ENCODE peak calls at places on chromosomes 6 and 20, in ten cellular contexts. One of them, this sample, is unnamed.

GRCh38 chr6:97669191-97669651 is 386.2 kb upstream of the MMS22L start:
- DNase-seq in suprapubic skin: no peak
- DNase-seq in Calu3: no peak
- DNase-seq in foreskin fibroblast: peak; percentile 9
- DNase-seq in RWPE1: no peak
- DNase-seq in ovary: no peak
- DNase-seq in Peyer's patch: no peak
- DNase-seq in AG04450: no peak
- DNase-seq in neural crest cell: peak; percentile 25
- DNase-seq in fibroblast of lung: peak; percentile 49
- DNase-seq in this sample: peak; percentile 16

GRCh38 chr20:50431066-50431450 is 79.1 kb upstream of the PTPN1 start:
- DNase-seq in ovary: no peak
- DNase-seq in suprapubic skin: no peak
- DNase-seq in Peyer's patch: no peak
- DNase-seq in RWPE1: peak; percentile 65
- DNase-seq in foreskin fibroblast: no peak
- DNase-seq in AG04450: no peak
- DNase-seq in neural crest cell: no peak
- DNase-seq in fibroblast of lung: no peak
- DNase-seq in Calu3: no peak
- DNase-seq in this sample: no peak

GRCh38 chr20:35866446-35867202 is 87.7 kb downstream of the SCAND1 start:
- DNase-seq in fibroblast of lung: peak; percentile 88
- DNase-seq in ovary: no peak
- DNase-seq in neural crest cell: no peak
- DNase-seq in foreskin fibroblast: no peak
- DNase-seq in Peyer's patch: no peak
- DNase-seq in AG04450: no peak
- DNase-seq in RWPE1: no peak
- DNase-seq in suprapubic skin: no peak
- DNase-seq in Calu3: no peak
- DNase-seq in this sample: peak; percentile 48

GRCh38 chr20:63525968-63526367 is 5.4 kb downstream of the PPDPF start:
- DNase-seq in Calu3: no peak
- DNase-seq in fibroblast of lung: no peak
- DNase-seq in RWPE1: no peak
- DNase-seq in suprapubic skin: no peak
- DNase-seq in neural crest cell: no peak
- DNase-seq in foreskin fibroblast: no peak
- DNase-seq in ovary: no peak
- DNase-seq in Peyer's patch: peak; percentile 50
- DNase-seq in AG04450: no peak
- DNase-seq in this sample: no peak

GRCh38 chr6:111564482-111564945 is 41.2 kb downstream of the TRAF3IP2 start:
- DNase-seq in Calu3: no peak
- DNase-seq in Peyer's patch: no peak
- DNase-seq in RWPE1: no peak
- DNase-seq in AG04450: no peak
- DNase-seq in foreskin fibroblast: peak; percentile 67
- DNase-seq in suprapubic skin: no peak
- DNase-seq in fibroblast of lung: peak; percentile 74
- DNase-seq in ovary: no peak
- DNase-seq in neural crest cell: no peak
- DNase-seq in this sample: no peak

GRCh38 chr6:7135755-7136154 is 28.0 kb downstream of the RREB1 start:
- DNase-seq in foreskin fibroblast: no peak
- DNase-seq in RWPE1: no peak
- DNase-seq in neural crest cell: no peak
- DNase-seq in fibroblast of lung: no peak
- DNase-seq in Peyer's patch: no peak
- DNase-seq in suprapubic skin: no peak
- DNase-seq in Calu3: no peak
- DNase-seq in ovary: no peak
- DNase-seq in AG04450: no peak
- DNase-seq in this sample: no peak

GRCh38 chr20:48958743-48959142 is 37.2 kb downstream of the ARFGEF2 start:
- DNase-seq in Calu3: no peak
- DNase-seq in fibroblast of lung: no peak
- DNase-seq in foreskin fibroblast: no peak
- DNase-seq in AG04450: no peak
- DNase-seq in Peyer's patch: no peak
- DNase-seq in RWPE1: no peak
- DNase-seq in suprapubic skin: no peak
- DNase-seq in neural crest cell: no peak
- DNase-seq in ovary: no peak
- DNase-seq in this sample: no peak

GRCh38 chr20:34083137-34083536 is 28.9 kb downstream of the EIF2S2 start:
- DNase-seq in neural crest cell: no peak
- DNase-seq in Peyer's patch: no peak
- DNase-seq in RWPE1: peak; percentile 96
- DNase-seq in foreskin fibroblast: peak; percentile 66
- DNase-seq in suprapubic skin: peak; percentile 72
- DNase-seq in AG04450: peak; percentile 61
- DNase-seq in fibroblast of lung: peak; percentile 99
- DNase-seq in ovary: peak; percentile 50
- DNase-seq in Calu3: peak; percentile 85
- DNase-seq in this sample: peak; percentile 94

GRCh38 chr6:20438462-20439070 is 36.9 kb downstream of the E2F3 start:
- DNase-seq in suprapubic skin: no peak
- DNase-seq in Calu3: no peak
- DNase-seq in Peyer's patch: no peak
- DNase-seq in fibroblast of lung: no peak
- DNase-seq in ovary: no peak
- DNase-seq in AG04450: no peak
- DNase-seq in RWPE1: no peak
- DNase-seq in neural crest cell: no peak
- DNase-seq in foreskin fibroblast: no peak
- DNase-seq in this sample: no peak

GRCh38 chr20:59013959-59014608 is 5.1 kb upstream of the TUBB1 start:
- DNase-seq in RWPE1: no peak
- DNase-seq in Calu3: no peak
- DNase-seq in AG04450: peak; percentile 24
- DNase-seq in fibroblast of lung: peak; percentile 78
- DNase-seq in suprapubic skin: no peak
- DNase-seq in Peyer's patch: no peak
- DNase-seq in foreskin fibroblast: peak; percentile 54
- DNase-seq in neural crest cell: no peak
- DNase-seq in ovary: no peak
- DNase-seq in this sample: no peak

GRCh38 chr20:50215917-50216316 is 25.3 kb downstream of the CEBPB start:
- DNase-seq in fibroblast of lung: no peak
- DNase-seq in neural crest cell: no peak
- DNase-seq in RWPE1: no peak
- DNase-seq in Peyer's patch: no peak
- DNase-seq in Calu3: peak; percentile 57
- DNase-seq in suprapubic skin: no peak
- DNase-seq in ovary: no peak
- DNase-seq in AG04450: no peak
- DNase-seq in foreskin fibroblast: no peak
- DNase-seq in this sample: no peak

GRCh38 chr6:159919800-159920199 is 29.0 kb downstream of the MAS1 start:
- DNase-seq in foreskin fibroblast: no peak
- DNase-seq in Peyer's patch: no peak
- DNase-seq in neural crest cell: no peak
- DNase-seq in suprapubic skin: no peak
- DNase-seq in AG04450: no peak
- DNase-seq in fibroblast of lung: no peak
- DNase-seq in Calu3: no peak
- DNase-seq in ovary: no peak
- DNase-seq in RWPE1: no peak
- DNase-seq in this sample: no peak

GRCh38 chr6:159916237-159916636 is 25.4 kb downstream of the MAS1 start:
- DNase-seq in RWPE1: no peak
- DNase-seq in AG04450: no peak
- DNase-seq in ovary: no peak
- DNase-seq in fibroblast of lung: no peak
- DNase-seq in Calu3: no peak
- DNase-seq in foreskin fibroblast: no peak
- DNase-seq in neural crest cell: no peak
- DNase-seq in suprapubic skin: no peak
- DNase-seq in Peyer's patch: no peak
- DNase-seq in this sample: no peak

GRCh38 chr6:159916752-159917151 is 26.0 kb downstream of the MAS1 start:
- DNase-seq in suprapubic skin: no peak
- DNase-seq in fibroblast of lung: no peak
- DNase-seq in foreskin fibroblast: no peak
- DNase-seq in ovary: no peak
- DNase-seq in RWPE1: no peak
- DNase-seq in Calu3: no peak
- DNase-seq in neural crest cell: no peak
- DNase-seq in AG04450: no peak
- DNase-seq in Peyer's patch: no peak
- DNase-seq in this sample: no peak

GRCh38 chr6:159915397-159915796 is 24.6 kb downstream of the MAS1 start:
- DNase-seq in neural crest cell: no peak
- DNase-seq in Peyer's patch: no peak
- DNase-seq in fibroblast of lung: no peak
- DNase-seq in foreskin fibroblast: no peak
- DNase-seq in Calu3: no peak
- DNase-seq in AG04450: no peak
- DNase-seq in suprapubic skin: no peak
- DNase-seq in RWPE1: peak; percentile 57
- DNase-seq in ovary: no peak
- DNase-seq in this sample: no peak

GRCh38 chr6:159919011-159919511 is 28.3 kb downstream of the MAS1 start:
- DNase-seq in AG04450: no peak
- DNase-seq in RWPE1: no peak
- DNase-seq in suprapubic skin: no peak
- DNase-seq in fibroblast of lung: peak; percentile 44
- DNase-seq in foreskin fibroblast: no peak
- DNase-seq in neural crest cell: no peak
- DNase-seq in ovary: no peak
- DNase-seq in Peyer's patch: no peak
- DNase-seq in Calu3: no peak
- DNase-seq in this sample: no peak
- TF ChIP-seq CTCF in AG04450: no peak
- TF ChIP-seq CTCF in RWPE1: no peak
- TF ChIP-seq CTCF in suprapubic skin: no peak
- TF ChIP-seq CTCF in fibroblast of lung: no peak
- TF ChIP-seq CTCF in foreskin fibroblast: no peak
- TF ChIP-seq CTCF in neural crest cell: no peak
- TF ChIP-seq CTCF in ovary: no peak
- TF ChIP-seq CTCF in Peyer's patch: no peak
- TF ChIP-seq CTCF in Calu3: no peak
- TF ChIP-seq CTCF in this sample: no peak

DNA sequence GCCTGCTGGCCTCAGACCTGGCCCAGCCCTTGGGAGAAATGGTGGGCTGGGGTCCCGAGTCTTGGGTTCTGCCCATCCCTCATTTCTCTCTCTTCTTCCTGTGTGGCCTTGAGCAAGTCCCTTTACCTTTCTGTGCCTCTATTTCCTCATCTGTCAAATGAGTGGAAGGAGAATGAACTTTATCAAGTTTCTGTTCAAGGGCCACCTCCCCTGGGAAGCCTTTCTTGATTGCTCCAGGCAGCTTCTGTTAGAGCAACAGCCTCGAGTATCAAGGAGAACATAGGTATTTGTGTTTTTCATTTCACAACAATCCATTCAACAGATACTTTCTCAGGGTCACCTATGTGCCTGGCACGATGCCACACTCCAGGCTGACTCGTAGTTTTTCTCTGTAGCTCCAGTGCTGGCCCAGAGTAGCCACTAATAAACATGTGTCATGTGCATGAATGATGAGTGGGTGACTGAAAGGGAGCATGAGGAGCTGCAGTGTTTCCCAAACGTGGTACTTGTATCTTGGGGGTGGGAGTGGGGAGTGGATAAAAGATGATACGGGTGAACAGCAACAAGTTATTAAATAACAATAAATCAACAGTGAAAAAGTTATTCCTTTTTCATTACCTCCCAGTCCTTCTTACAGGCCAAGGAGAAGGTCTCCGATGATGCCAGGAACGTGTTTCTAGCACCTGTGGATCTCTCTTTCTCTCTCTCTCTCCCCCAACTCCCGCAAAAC is 17.2 kb downstream of the SRXN1 start:
- DNase-seq in ovary: no peak
- DNase-seq in fibroblast of lung: no peak
- DNase-seq in suprapubic skin: no peak
- DNase-seq in neural crest cell: no peak
- DNase-seq in Calu3: peak; percentile 20
- DNase-seq in AG04450: no peak
- DNase-seq in Peyer's patch: no peak
- DNase-seq in foreskin fibroblast: no peak
- DNase-seq in RWPE1: no peak
- DNase-seq in this sample: no peak
- TF ChIP-seq CTCF in ovary: no peak
- TF ChIP-seq CTCF in fibroblast of lung: no peak
- TF ChIP-seq CTCF in suprapubic skin: no peak
- TF ChIP-seq CTCF in neural crest cell: no peak
- TF ChIP-seq CTCF in Calu3: no peak
- TF ChIP-seq CTCF in AG04450: no peak
- TF ChIP-seq CTCF in Peyer's patch: no peak
- TF ChIP-seq CTCF in foreskin fibroblast: no peak
- TF ChIP-seq CTCF in RWPE1: no peak
- TF ChIP-seq CTCF in this sample: no peak

GRCh38 chr6:160933256-160933655 is 58.3 kb upstream of the MAP3K4 start:
- DNase-seq in Calu3: no peak
- DNase-seq in fibroblast of lung: no peak
- DNase-seq in AG04450: no peak
- DNase-seq in foreskin fibroblast: no peak
- DNase-seq in ovary: no peak
- DNase-seq in suprapubic skin: no peak
- DNase-seq in Peyer's patch: no peak
- DNase-seq in neural crest cell: no peak
- DNase-seq in RWPE1: no peak
- DNase-seq in this sample: no peak
- TF ChIP-seq CTCF in Calu3: no peak
- TF ChIP-seq CTCF in fibroblast of lung: no peak
- TF ChIP-seq CTCF in AG04450: no peak
- TF ChIP-seq CTCF in foreskin fibroblast: no peak
- TF ChIP-seq CTCF in ovary: no peak
- TF ChIP-seq CTCF in suprapubic skin: no peak
- TF ChIP-seq CTCF in Peyer's patch: no peak
- TF ChIP-seq CTCF in neural crest cell: peak; percentile 39
- TF ChIP-seq CTCF in RWPE1: no peak
- TF ChIP-seq CTCF in this sample: no peak

GRCh38 chr6:37381579-37381978 is 27.8 kb downstream of the RNF8 start:
- DNase-seq in Peyer's patch: no peak
- DNase-seq in ovary: no peak
- DNase-seq in neural crest cell: no peak
- DNase-seq in fibroblast of lung: peak; percentile 72
- DNase-seq in suprapubic skin: no peak
- DNase-seq in AG04450: peak; percentile 21
- DNase-seq in foreskin fibroblast: peak; percentile 12
- DNase-seq in Calu3: peak; percentile 63
- DNase-seq in RWPE1: peak; percentile 54
- DNase-seq in this sample: peak; percentile 39
- TF ChIP-seq CTCF in Peyer's patch: peak; percentile 69
- TF ChIP-seq CTCF in ovary: no peak
- TF ChIP-seq CTCF in neural crest cell: peak; percentile 76
- TF ChIP-seq CTCF in fibroblast of lung: peak; percentile 61
- TF ChIP-seq CTCF in suprapubic skin: peak; percentile 49
- TF ChIP-seq CTCF in AG04450: peak; percentile 60
- TF ChIP-seq CTCF in foreskin fibroblast: peak; percentile 53
- TF ChIP-seq CTCF in Calu3: peak; percentile 70
- TF ChIP-seq CTCF in RWPE1: peak; percentile 73
- TF ChIP-seq CTCF in this sample: peak; percentile 59

DNA sequence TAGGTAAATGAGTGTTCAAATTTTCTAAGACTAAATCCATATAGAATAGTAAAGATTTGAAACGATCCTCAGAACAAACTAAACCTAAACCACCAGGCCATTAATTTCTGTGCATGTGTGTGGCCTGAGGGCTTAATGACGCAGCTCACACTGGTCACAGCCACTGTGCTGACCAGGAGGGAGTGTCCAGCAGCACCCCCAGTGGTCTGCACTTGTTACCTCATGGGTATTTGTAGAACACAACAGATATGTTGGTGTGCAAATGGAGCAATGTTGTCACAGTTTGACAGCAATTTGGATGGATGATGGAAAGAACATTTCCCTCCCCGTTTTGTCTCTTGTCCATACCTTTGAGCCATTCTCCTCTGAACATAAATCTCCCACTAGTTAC is 122.4 kb upstream of the EXOC2 start:
- DNase-seq in fibroblast of lung: no peak
- DNase-seq in suprapubic skin: no peak
- DNase-seq in Calu3: peak; percentile 13
- DNase-seq in foreskin fibroblast: no peak
- DNase-seq in neural crest cell: no peak
- DNase-seq in ovary: no peak
- DNase-seq in AG04450: no peak
- DNase-seq in RWPE1: no peak
- DNase-seq in Peyer's patch: no peak
- DNase-seq in this sample: no peak
- TF ChIP-seq CTCF in fibroblast of lung: peak; percentile 20
- TF ChIP-seq CTCF in suprapubic skin: no peak
- TF ChIP-seq CTCF in Calu3: no peak
- TF ChIP-seq CTCF in foreskin fibroblast: no peak
- TF ChIP-seq CTCF in neural crest cell: peak; percentile 45
- TF ChIP-seq CTCF in ovary: no peak
- TF ChIP-seq CTCF in AG04450: no peak
- TF ChIP-seq CTCF in RWPE1: no peak
- TF ChIP-seq CTCF in Peyer's patch: no peak
- TF ChIP-seq CTCF in this sample: peak; percentile 37

This sample was measured in retinal pigment epithelial cell.